ENCODE peak calls at places on chromosomes 7 and 10, in eight cellular contexts. One of them, this sample, is unnamed.

GRCh38 chr10:105545101-105545500 is 904.0 kb downstream of the SORCS3 start:
- DNase-seq in NCI-H1105: no peak
- DNase-seq in stimulated activated CD4-positive, alpha-beta T cell treated with anti-CD3 and anti-CD28 coated beads, Interleukin-4, amount 100 ng/mL, for 24 hours: no peak
- DNase-seq in GM10248: no peak
- DNase-seq in stromal cell of bone marrow: no peak
- DNase-seq in left ventricle myocardium superior: no peak
- DNase-seq in sciatic nerve: no peak
- DNase-seq in hypothalamus: no peak
- DNase-seq in this sample: no peak

GRCh38 chr7:32506266-32507054 is 11.2 kb downstream of the AVL9 start:
- DNase-seq in NCI-H1105: no peak
- DNase-seq in stimulated activated CD4-positive, alpha-beta T cell treated with anti-CD3 and anti-CD28 coated beads, Interleukin-4, amount 100 ng/mL, for 24 hours: peak
- DNase-seq in GM10248: no peak
- DNase-seq in stromal cell of bone marrow: peak
- DNase-seq in left ventricle myocardium superior: no peak
- DNase-seq in sciatic nerve: no peak
- DNase-seq in hypothalamus: no peak
- DNase-seq in this sample: no peak

GRCh38 chr7:4613855-4614548 is 68.1 kb upstream of the FOXK1 start:
- DNase-seq in NCI-H1105: no peak
- DNase-seq in stimulated activated CD4-positive, alpha-beta T cell treated with anti-CD3 and anti-CD28 coated beads, Interleukin-4, amount 100 ng/mL, for 24 hours: no peak
- DNase-seq in GM10248: no peak
- DNase-seq in stromal cell of bone marrow: peak
- DNase-seq in left ventricle myocardium superior: peak
- DNase-seq in sciatic nerve: no peak
- DNase-seq in hypothalamus: no peak
- DNase-seq in this sample: peak

GRCh38 chr10:98673156-98673765 is 226.5 kb upstream of the HPS1 start:
- DNase-seq in NCI-H1105: peak
- DNase-seq in stimulated activated CD4-positive, alpha-beta T cell treated with anti-CD3 and anti-CD28 coated beads, Interleukin-4, amount 100 ng/mL, for 24 hours: no peak
- DNase-seq in GM10248: no peak
- DNase-seq in stromal cell of bone marrow: no peak
- DNase-seq in left ventricle myocardium superior: no peak
- DNase-seq in sciatic nerve: no peak
- DNase-seq in hypothalamus: no peak
- DNase-seq in this sample: no peak

GRCh38 chr10:84196083-84196482 is 1.7 kb downstream of the CDHR1 start:
- DNase-seq in NCI-H1105: peak
- DNase-seq in stimulated activated CD4-positive, alpha-beta T cell treated with anti-CD3 and anti-CD28 coated beads, Interleukin-4, amount 100 ng/mL, for 24 hours: no peak
- DNase-seq in GM10248: no peak
- DNase-seq in stromal cell of bone marrow: no peak
- DNase-seq in left ventricle myocardium superior: no peak
- DNase-seq in sciatic nerve: no peak
- DNase-seq in hypothalamus: no peak
- DNase-seq in this sample: no peak

GRCh38 chr7:34339061-34339526 is 318.9 kb upstream of the NPSR1 start:
- DNase-seq in NCI-H1105: no peak
- DNase-seq in stimulated activated CD4-positive, alpha-beta T cell treated with anti-CD3 and anti-CD28 coated beads, Interleukin-4, amount 100 ng/mL, for 24 hours: no peak
- DNase-seq in GM10248: no peak
- DNase-seq in stromal cell of bone marrow: no peak
- DNase-seq in left ventricle myocardium superior: no peak
- DNase-seq in sciatic nerve: no peak
- DNase-seq in hypothalamus: no peak
- DNase-seq in this sample: no peak

GRCh38 chr10:129942391-129942790 is 21.7 kb downstream of the EBF3 start:
- DNase-seq in NCI-H1105: no peak
- DNase-seq in stimulated activated CD4-positive, alpha-beta T cell treated with anti-CD3 and anti-CD28 coated beads, Interleukin-4, amount 100 ng/mL, for 24 hours: no peak
- DNase-seq in GM10248: no peak
- DNase-seq in stromal cell of bone marrow: no peak
- DNase-seq in left ventricle myocardium superior: no peak
- DNase-seq in sciatic nerve: peak
- DNase-seq in hypothalamus: no peak
- DNase-seq in this sample: peak

GRCh38 chr7:4479367-4480039 is 202.6 kb upstream of the FOXK1 start:
- DNase-seq in NCI-H1105: peak
- DNase-seq in stimulated activated CD4-positive, alpha-beta T cell treated with anti-CD3 and anti-CD28 coated beads, Interleukin-4, amount 100 ng/mL, for 24 hours: peak
- DNase-seq in GM10248: peak
- DNase-seq in stromal cell of bone marrow: peak
- DNase-seq in left ventricle myocardium superior: no peak
- DNase-seq in sciatic nerve: no peak
- DNase-seq in hypothalamus: no peak
- DNase-seq in this sample: peak

GRCh38 chr7:8295638-8296361 is 33.8 kb upstream of the ICA1 start:
- DNase-seq in NCI-H1105: peak
- DNase-seq in stimulated activated CD4-positive, alpha-beta T cell treated with anti-CD3 and anti-CD28 coated beads, Interleukin-4, amount 100 ng/mL, for 24 hours: peak
- DNase-seq in GM10248: peak
- DNase-seq in stromal cell of bone marrow: peak
- DNase-seq in left ventricle myocardium superior: no peak
- DNase-seq in sciatic nerve: no peak
- DNase-seq in hypothalamus: no peak
- DNase-seq in this sample: no peak

GRCh38 chr7:1959305-1959704 is 273.4 kb downstream of the MAD1L1 start:
- DNase-seq in NCI-H1105: no peak
- DNase-seq in stimulated activated CD4-positive, alpha-beta T cell treated with anti-CD3 and anti-CD28 coated beads, Interleukin-4, amount 100 ng/mL, for 24 hours: no peak
- DNase-seq in GM10248: no peak
- DNase-seq in stromal cell of bone marrow: no peak
- DNase-seq in left ventricle myocardium superior: peak
- DNase-seq in sciatic nerve: no peak
- DNase-seq in hypothalamus: no peak
- DNase-seq in this sample: no peak

GRCh38 chr10:26650406-26650805 is 47.1 kb upstream of the PDSS1 start:
- DNase-seq in NCI-H1105: no peak
- DNase-seq in stimulated activated CD4-positive, alpha-beta T cell treated with anti-CD3 and anti-CD28 coated beads, Interleukin-4, amount 100 ng/mL, for 24 hours: no peak
- DNase-seq in GM10248: no peak
- DNase-seq in stromal cell of bone marrow: no peak
- DNase-seq in left ventricle myocardium superior: no peak
- DNase-seq in sciatic nerve: no peak
- DNase-seq in hypothalamus: no peak
- DNase-seq in this sample: no peak

GRCh38 chr10:8066797-8067196 is 12.3 kb downstream of the GATA3 start:
- DNase-seq in NCI-H1105: no peak
- DNase-seq in stimulated activated CD4-positive, alpha-beta T cell treated with anti-CD3 and anti-CD28 coated beads, Interleukin-4, amount 100 ng/mL, for 24 hours: no peak
- DNase-seq in GM10248: no peak
- DNase-seq in stromal cell of bone marrow: no peak
- DNase-seq in left ventricle myocardium superior: no peak
- DNase-seq in sciatic nerve: no peak
- DNase-seq in hypothalamus: no peak
- DNase-seq in this sample: no peak

GRCh38 chr10:99782447-99783286 is at the start of gene ABCC2:
- DNase-seq in NCI-H1105: no peak
- DNase-seq in stimulated activated CD4-positive, alpha-beta T cell treated with anti-CD3 and anti-CD28 coated beads, Interleukin-4, amount 100 ng/mL, for 24 hours: no peak
- DNase-seq in GM10248: no peak
- DNase-seq in stromal cell of bone marrow: no peak
- DNase-seq in left ventricle myocardium superior: no peak
- DNase-seq in sciatic nerve: no peak
- DNase-seq in hypothalamus: no peak
- DNase-seq in this sample: no peak

GRCh38 chr10:68330852-68331454 is 911 bp upstream of the HNRNPH3 start:
- DNase-seq in NCI-H1105: no peak
- DNase-seq in stimulated activated CD4-positive, alpha-beta T cell treated with anti-CD3 and anti-CD28 coated beads, Interleukin-4, amount 100 ng/mL, for 24 hours: peak
- DNase-seq in GM10248: no peak
- DNase-seq in stromal cell of bone marrow: no peak
- DNase-seq in left ventricle myocardium superior: peak
- DNase-seq in sciatic nerve: peak
- DNase-seq in hypothalamus: peak
- DNase-seq in this sample: no peak

GRCh38 chr7:70569335-70569819 is 562.6 kb upstream of the GALNT17 start:
- DNase-seq in NCI-H1105: no peak
- DNase-seq in stimulated activated CD4-positive, alpha-beta T cell treated with anti-CD3 and anti-CD28 coated beads, Interleukin-4, amount 100 ng/mL, for 24 hours: no peak
- DNase-seq in GM10248: no peak
- DNase-seq in stromal cell of bone marrow: no peak
- DNase-seq in left ventricle myocardium superior: no peak
- DNase-seq in sciatic nerve: no peak
- DNase-seq in hypothalamus: no peak
- DNase-seq in this sample: no peak

GRCh38 chr7:99143853-99144672 is at the start of gene SMURF1:
- DNase-seq in NCI-H1105: peak
- DNase-seq in stimulated activated CD4-positive, alpha-beta T cell treated with anti-CD3 and anti-CD28 coated beads, Interleukin-4, amount 100 ng/mL, for 24 hours: peak
- DNase-seq in GM10248: peak
- DNase-seq in stromal cell of bone marrow: no peak
- DNase-seq in left ventricle myocardium superior: peak
- DNase-seq in sciatic nerve: peak
- DNase-seq in hypothalamus: peak
- DNase-seq in this sample: peak

GRCh38 chr7:66640802-66641525 is 12.3 kb downstream of the KCTD7 start:
- DNase-seq in NCI-H1105: no peak
- DNase-seq in stimulated activated CD4-positive, alpha-beta T cell treated with anti-CD3 and anti-CD28 coated beads, Interleukin-4, amount 100 ng/mL, for 24 hours: no peak
- DNase-seq in GM10248: no peak
- DNase-seq in stromal cell of bone marrow: no peak
- DNase-seq in left ventricle myocardium superior: no peak
- DNase-seq in sciatic nerve: no peak
- DNase-seq in hypothalamus: no peak
- DNase-seq in this sample: no peak

GRCh38 chr7:156944876-156945275 is 4.6 kb upstream of the NOM1 start:
- DNase-seq in NCI-H1105: no peak
- DNase-seq in stimulated activated CD4-positive, alpha-beta T cell treated with anti-CD3 and anti-CD28 coated beads, Interleukin-4, amount 100 ng/mL, for 24 hours: no peak
- DNase-seq in GM10248: no peak
- DNase-seq in stromal cell of bone marrow: no peak
- DNase-seq in left ventricle myocardium superior: no peak
- DNase-seq in sciatic nerve: no peak
- DNase-seq in hypothalamus: no peak
- DNase-seq in this sample: peak

GRCh38 chr7:47254081-47255006 is 327.6 kb downstream of the TNS3 start:
- DNase-seq in NCI-H1105: peak
- DNase-seq in stimulated activated CD4-positive, alpha-beta T cell treated with anti-CD3 and anti-CD28 coated beads, Interleukin-4, amount 100 ng/mL, for 24 hours: peak
- DNase-seq in GM10248: peak
- DNase-seq in stromal cell of bone marrow: no peak
- DNase-seq in left ventricle myocardium superior: peak
- DNase-seq in sciatic nerve: peak
- DNase-seq in hypothalamus: peak
- DNase-seq in this sample: peak

GRCh38 chr7:108327353-108327752 is 128.9 kb downstream of the NRCAM start:
- DNase-seq in NCI-H1105: no peak
- DNase-seq in stimulated activated CD4-positive, alpha-beta T cell treated with anti-CD3 and anti-CD28 coated beads, Interleukin-4, amount 100 ng/mL, for 24 hours: no peak
- DNase-seq in GM10248: no peak
- DNase-seq in stromal cell of bone marrow: no peak
- DNase-seq in left ventricle myocardium superior: no peak
- DNase-seq in sciatic nerve: no peak
- DNase-seq in hypothalamus: no peak
- DNase-seq in this sample: no peak

GRCh38 chr10:70425096-70425495 is 16.4 kb downstream of the NODAL start:
- DNase-seq in NCI-H1105: no peak
- DNase-seq in stimulated activated CD4-positive, alpha-beta T cell treated with anti-CD3 and anti-CD28 coated beads, Interleukin-4, amount 100 ng/mL, for 24 hours: no peak
- DNase-seq in GM10248: no peak
- DNase-seq in stromal cell of bone marrow: no peak
- DNase-seq in left ventricle myocardium superior: no peak
- DNase-seq in sciatic nerve: no peak
- DNase-seq in hypothalamus: no peak
- DNase-seq in this sample: no peak

GRCh38 chr10:15742831-15743230 is 23.1 kb upstream of the ITGA8 start:
- DNase-seq in NCI-H1105: no peak
- DNase-seq in stimulated activated CD4-positive, alpha-beta T cell treated with anti-CD3 and anti-CD28 coated beads, Interleukin-4, amount 100 ng/mL, for 24 hours: no peak
- DNase-seq in GM10248: no peak
- DNase-seq in stromal cell of bone marrow: no peak
- DNase-seq in left ventricle myocardium superior: no peak
- DNase-seq in sciatic nerve: no peak
- DNase-seq in hypothalamus: no peak
- DNase-seq in this sample: no peak

GRCh38 chr7:101575168-101575567 is 53.9 kb downstream of the MYL10 start:
- DNase-seq in NCI-H1105: no peak
- DNase-seq in stimulated activated CD4-positive, alpha-beta T cell treated with anti-CD3 and anti-CD28 coated beads, Interleukin-4, amount 100 ng/mL, for 24 hours: no peak
- DNase-seq in GM10248: no peak
- DNase-seq in stromal cell of bone marrow: no peak
- DNase-seq in left ventricle myocardium superior: no peak
- DNase-seq in sciatic nerve: no peak
- DNase-seq in hypothalamus: no peak
- DNase-seq in this sample: no peak

GRCh38 chr7:23418046-23418445 is 52.2 kb downstream of the IGF2BP3 start:
- DNase-seq in NCI-H1105: no peak
- DNase-seq in stimulated activated CD4-positive, alpha-beta T cell treated with anti-CD3 and anti-CD28 coated beads, Interleukin-4, amount 100 ng/mL, for 24 hours: no peak
- DNase-seq in GM10248: no peak
- DNase-seq in stromal cell of bone marrow: peak
- DNase-seq in left ventricle myocardium superior: no peak
- DNase-seq in sciatic nerve: no peak
- DNase-seq in hypothalamus: no peak
- DNase-seq in this sample: no peak

GRCh38 chr7:33107136-33108066 is 1.8 kb downstream of the RP9 start:
- DNase-seq in NCI-H1105: peak
- DNase-seq in stimulated activated CD4-positive, alpha-beta T cell treated with anti-CD3 and anti-CD28 coated beads, Interleukin-4, amount 100 ng/mL, for 24 hours: peak
- DNase-seq in GM10248: peak
- DNase-seq in stromal cell of bone marrow: no peak
- DNase-seq in left ventricle myocardium superior: no peak
- DNase-seq in sciatic nerve: no peak
- DNase-seq in hypothalamus: no peak
- DNase-seq in this sample: no peak

GRCh38 chr7:45221896-45222604 is 64.5 kb downstream of the RAMP3 start:
- DNase-seq in NCI-H1105: no peak
- DNase-seq in stimulated activated CD4-positive, alpha-beta T cell treated with anti-CD3 and anti-CD28 coated beads, Interleukin-4, amount 100 ng/mL, for 24 hours: no peak
- DNase-seq in GM10248: no peak
- DNase-seq in stromal cell of bone marrow: no peak
- DNase-seq in left ventricle myocardium superior: no peak
- DNase-seq in sciatic nerve: no peak
- DNase-seq in hypothalamus: no peak
- DNase-seq in this sample: no peak

GRCh38 chr7:97187067-97187466 is 69.6 kb downstream of the SDHAF3 start:
- DNase-seq in NCI-H1105: no peak
- DNase-seq in stimulated activated CD4-positive, alpha-beta T cell treated with anti-CD3 and anti-CD28 coated beads, Interleukin-4, amount 100 ng/mL, for 24 hours: no peak
- DNase-seq in GM10248: no peak
- DNase-seq in stromal cell of bone marrow: peak
- DNase-seq in left ventricle myocardium superior: no peak
- DNase-seq in sciatic nerve: no peak
- DNase-seq in hypothalamus: no peak
- DNase-seq in this sample: no peak

GRCh38 chr7:30646154-30646553 is 36.1 kb downstream of the CRHR2 start:
- DNase-seq in NCI-H1105: no peak
- DNase-seq in stimulated activated CD4-positive, alpha-beta T cell treated with anti-CD3 and anti-CD28 coated beads, Interleukin-4, amount 100 ng/mL, for 24 hours: no peak
- DNase-seq in GM10248: no peak
- DNase-seq in stromal cell of bone marrow: no peak
- DNase-seq in left ventricle myocardium superior: no peak
- DNase-seq in sciatic nerve: no peak
- DNase-seq in hypothalamus: no peak
- DNase-seq in this sample: peak

GRCh38 chr10:37488792-37489657 is 363.6 kb downstream of the ANKRD30A start:
- DNase-seq in NCI-H1105: no peak
- DNase-seq in stimulated activated CD4-positive, alpha-beta T cell treated with anti-CD3 and anti-CD28 coated beads, Interleukin-4, amount 100 ng/mL, for 24 hours: no peak
- DNase-seq in GM10248: no peak
- DNase-seq in stromal cell of bone marrow: peak
- DNase-seq in left ventricle myocardium superior: no peak
- DNase-seq in sciatic nerve: no peak
- DNase-seq in hypothalamus: no peak
- DNase-seq in this sample: peak

GRCh38 chr7:105304040-105304895 is 84.5 kb downstream of the SRPK2 start:
- DNase-seq in NCI-H1105: peak
- DNase-seq in stimulated activated CD4-positive, alpha-beta T cell treated with anti-CD3 and anti-CD28 coated beads, Interleukin-4, amount 100 ng/mL, for 24 hours: peak
- DNase-seq in GM10248: no peak
- DNase-seq in stromal cell of bone marrow: peak
- DNase-seq in left ventricle myocardium superior: no peak
- DNase-seq in sciatic nerve: no peak
- DNase-seq in hypothalamus: no peak
- DNase-seq in this sample: no peak

GRCh38 chr7:135976312-135977019 is 693 bp downstream of the MTPN start:
- DNase-seq in NCI-H1105: no peak
- DNase-seq in stimulated activated CD4-positive, alpha-beta T cell treated with anti-CD3 and anti-CD28 coated beads, Interleukin-4, amount 100 ng/mL, for 24 hours: peak
- DNase-seq in GM10248: peak
- DNase-seq in stromal cell of bone marrow: no peak
- DNase-seq in left ventricle myocardium superior: no peak
- DNase-seq in sciatic nerve: no peak
- DNase-seq in hypothalamus: no peak
- DNase-seq in this sample: no peak

GRCh38 chr7:132519936-132520335 is 56.3 kb downstream of the PLXNA4 start:
- DNase-seq in NCI-H1105: no peak
- DNase-seq in stimulated activated CD4-positive, alpha-beta T cell treated with anti-CD3 and anti-CD28 coated beads, Interleukin-4, amount 100 ng/mL, for 24 hours: no peak
- DNase-seq in GM10248: no peak
- DNase-seq in stromal cell of bone marrow: no peak
- DNase-seq in left ventricle myocardium superior: no peak
- DNase-seq in sciatic nerve: no peak
- DNase-seq in hypothalamus: no peak
- DNase-seq in this sample: no peak

GRCh38 chr10:35611750-35612149 is 6.6 kb downstream of the GJD4 start:
- DNase-seq in NCI-H1105: no peak
- DNase-seq in stimulated activated CD4-positive, alpha-beta T cell treated with anti-CD3 and anti-CD28 coated beads, Interleukin-4, amount 100 ng/mL, for 24 hours: no peak
- DNase-seq in GM10248: no peak
- DNase-seq in stromal cell of bone marrow: no peak
- DNase-seq in left ventricle myocardium superior: no peak
- DNase-seq in sciatic nerve: no peak
- DNase-seq in hypothalamus: no peak
- DNase-seq in this sample: no peak

GRCh38 chr7:30927559-30927958 is 15.9 kb downstream of the AQP1 start:
- DNase-seq in NCI-H1105: no peak
- DNase-seq in stimulated activated CD4-positive, alpha-beta T cell treated with anti-CD3 and anti-CD28 coated beads, Interleukin-4, amount 100 ng/mL, for 24 hours: peak
- DNase-seq in GM10248: no peak
- DNase-seq in stromal cell of bone marrow: no peak
- DNase-seq in left ventricle myocardium superior: no peak
- DNase-seq in sciatic nerve: peak
- DNase-seq in hypothalamus: no peak
- DNase-seq in this sample: peak